ENCODE peak calls at places on chromosomes 12 and 14, in seven cellular contexts. One of them, this sample, is unnamed.

GRCh38 chr14:63343878-63344277 is 25.1 kb upstream of the GPHB5 start:
- DNase-seq in tibial artery: no peak
- DNase-seq in NCI-H1930: no peak
- DNase-seq in gastrocnemius medialis: no peak
- DNase-seq in progenitor cell of endocrine pancreas: no peak
- DNase-seq in kidney tubule cell: no peak
- DNase-seq in anterior cingulate cortex: no peak
- DNase-seq in this sample: peak

GRCh38 chr14:93544212-93544611 is 113.5 kb downstream of the UNC79 start:
- DNase-seq in tibial artery: no peak
- DNase-seq in NCI-H1930: no peak
- DNase-seq in gastrocnemius medialis: no peak
- DNase-seq in progenitor cell of endocrine pancreas: no peak
- DNase-seq in kidney tubule cell: no peak
- DNase-seq in anterior cingulate cortex: no peak
- DNase-seq in this sample: no peak

GRCh38 chr12:90858261-90858660 is 96.7 kb downstream of the CCER1 start:
- DNase-seq in tibial artery: no peak
- DNase-seq in NCI-H1930: no peak
- DNase-seq in gastrocnemius medialis: no peak
- DNase-seq in progenitor cell of endocrine pancreas: peak
- DNase-seq in kidney tubule cell: no peak
- DNase-seq in anterior cingulate cortex: no peak
- DNase-seq in this sample: no peak

GRCh38 chr12:70043490-70044138 is 199.6 kb upstream of the CNOT2 start:
- DNase-seq in tibial artery: no peak
- DNase-seq in NCI-H1930: no peak
- DNase-seq in gastrocnemius medialis: no peak
- DNase-seq in progenitor cell of endocrine pancreas: no peak
- DNase-seq in kidney tubule cell: no peak
- DNase-seq in anterior cingulate cortex: no peak
- DNase-seq in this sample: peak

GRCh38 chr14:98368214-98368613 is 903.8 kb downstream of the BCL11B start:
- DNase-seq in tibial artery: no peak
- DNase-seq in NCI-H1930: no peak
- DNase-seq in gastrocnemius medialis: no peak
- DNase-seq in progenitor cell of endocrine pancreas: no peak
- DNase-seq in kidney tubule cell: no peak
- DNase-seq in anterior cingulate cortex: no peak
- DNase-seq in this sample: no peak

GRCh38 chr14:95045836-95046430 is 111.4 kb downstream of the DICER1 start:
- DNase-seq in tibial artery: peak
- DNase-seq in NCI-H1930: no peak
- DNase-seq in gastrocnemius medialis: no peak
- DNase-seq in progenitor cell of endocrine pancreas: no peak
- DNase-seq in kidney tubule cell: no peak
- DNase-seq in anterior cingulate cortex: no peak
- DNase-seq in this sample: no peak

GRCh38 chr12:54398995-54399793 is 14.7 kb upstream of the ZNF385A start:
- DNase-seq in tibial artery: peak
- DNase-seq in NCI-H1930: peak
- DNase-seq in gastrocnemius medialis: no peak
- DNase-seq in progenitor cell of endocrine pancreas: peak
- DNase-seq in kidney tubule cell: peak
- DNase-seq in anterior cingulate cortex: peak
- DNase-seq in this sample: peak

GRCh38 chr12:1836854-1837411 is 16.6 kb downstream of the LRTM2 start:
- DNase-seq in tibial artery: no peak
- DNase-seq in NCI-H1930: no peak
- DNase-seq in gastrocnemius medialis: no peak
- DNase-seq in progenitor cell of endocrine pancreas: no peak
- DNase-seq in kidney tubule cell: peak
- DNase-seq in anterior cingulate cortex: peak
- DNase-seq in this sample: no peak

GRCh38 chr14:90109858-90110257 is 48.1 kb downstream of the KCNK13 start:
- DNase-seq in tibial artery: no peak
- DNase-seq in NCI-H1930: no peak
- DNase-seq in gastrocnemius medialis: no peak
- DNase-seq in progenitor cell of endocrine pancreas: no peak
- DNase-seq in kidney tubule cell: peak
- DNase-seq in anterior cingulate cortex: no peak
- DNase-seq in this sample: no peak

GRCh38 chr12:42135264-42135814 is 9.3 kb downstream of the GXYLT1 start:
- DNase-seq in tibial artery: no peak
- DNase-seq in NCI-H1930: no peak
- DNase-seq in gastrocnemius medialis: no peak
- DNase-seq in progenitor cell of endocrine pancreas: no peak
- DNase-seq in kidney tubule cell: peak
- DNase-seq in anterior cingulate cortex: no peak
- DNase-seq in this sample: peak

GRCh38 chr12:125340791-125341190 is 275.6 kb downstream of the AACS start:
- DNase-seq in tibial artery: no peak
- DNase-seq in NCI-H1930: no peak
- DNase-seq in gastrocnemius medialis: no peak
- DNase-seq in progenitor cell of endocrine pancreas: no peak
- DNase-seq in kidney tubule cell: peak
- DNase-seq in anterior cingulate cortex: peak
- DNase-seq in this sample: peak

GRCh38 chr14:28987516-28987915 is 220.9 kb downstream of the FOXG1 start:
- DNase-seq in tibial artery: no peak
- DNase-seq in NCI-H1930: no peak
- DNase-seq in gastrocnemius medialis: no peak
- DNase-seq in progenitor cell of endocrine pancreas: no peak
- DNase-seq in kidney tubule cell: no peak
- DNase-seq in anterior cingulate cortex: no peak
- DNase-seq in this sample: peak